ENCODE peak calls at places on chromosomes 2 and 18, in eight cellular contexts. R is transverse colon, K is right lobe of liver, C is GM12891, G is IMR-90, V is stomach, L is gastrocnemius medialis, N is sigmoid colon. I is an unnamed sample.
A peak's percentile ranks its signal among the peaks of the same experiment; 100 is the strongest.

GRCh38 chr2:96251721-96252292 is 14.0 kb downstream of the TMEM127 start:
- DNase-seq in V (peak; percentile 61), K (no peak), C (no peak), R (peak; percentile 27), G (peak; percentile 97), L (peak; percentile 90), N (peak; percentile 75), I (peak; percentile 93)

GRCh38 chr18:10351221-10351795 is 103.1 kb upstream of the APCDD1 start:
- DNase-seq in R (no peak), N (no peak), C (no peak), L (no peak), K (no peak), V (no peak), G (peak; percentile 47), I (no peak)

GRCh38 chr2:143183804-143184463 is 54.7 kb downstream of the ARHGAP15 start:
- DNase-seq in R (no peak), C (no peak), N (no peak), L (no peak), G (no peak), K (no peak), V (no peak), I (no peak)

GRCh38 chr18:54444309-54444914 is 86.7 kb downstream of the C18orf54 start:
- DNase-seq in L (no peak), G (peak; percentile 61), R (peak; percentile 78), K (no peak), N (no peak), V (peak; percentile 49), C (peak; percentile 5), I (peak; percentile 3)

GRCh38 chr2:26757873-26758789 is 6.0 kb upstream of the SLC35F6 start:
- DNase-seq in L (no peak), G (peak; percentile 99), K (no peak), C (no peak), R (no peak), V (peak; percentile 29), N (no peak), I (peak; percentile 39)

GRCh38 chr18:46171331-46171730 is 67.1 kb downstream of the HAUS1 start:
- DNase-seq in N (no peak), G (no peak), V (no peak), K (no peak), L (no peak), C (no peak), R (no peak), I (no peak)

GRCh38 chr2:174717273-174717672 is 47.0 kb downstream of the CHRNA1 start:
- DNase-seq in N (no peak), V (no peak), L (no peak), C (no peak), R (no peak), K (no peak), G (peak; percentile 53), I (no peak)

GRCh38 chr2:10878268-10878915 is 33.3 kb upstream of the KCNF1 start:
- DNase-seq in L (no peak), G (no peak), N (no peak), R (no peak), K (no peak), C (no peak), V (no peak), I (no peak)

GRCh38 chr2:11955314-11955713 is 208.9 kb downstream of the LPIN1 start:
- DNase-seq in N (no peak), C (no peak), K (no peak), G (peak; percentile 3), L (no peak), R (no peak), V (no peak), I (no peak)

GRCh38 chr2:20615466-20616241 is 35.2 kb downstream of the HS1BP3 start:
- DNase-seq in C (no peak), G (no peak), R (no peak), L (peak; percentile 81), K (peak; percentile 60), V (peak; percentile 25), N (peak; percentile 86), I (no peak)

GRCh38 chr2:152558174-152559091 is 158.8 kb downstream of the PRPF40A start:
- DNase-seq in K (no peak), R (no peak), V (no peak), L (no peak), C (no peak), N (no peak), G (peak; percentile 94), I (no peak)

GRCh38 chr2:171412571-171412970 is 21.2 kb downstream of the METTL8 start:
- DNase-seq in G (no peak), L (no peak), R (no peak), K (no peak), V (no peak), C (no peak), N (no peak), I (no peak)

GRCh38 chr18:74806700-74807416 is 209.2 kb downstream of the ZNF407 start:
- DNase-seq in C (peak; percentile 24), K (no peak), V (no peak), G (peak; percentile 94), N (no peak), L (no peak), R (no peak), I (no peak)

GRCh38 chr2:71687412-71687811 is 234.1 kb downstream of the DYSF start:
- DNase-seq in K (no peak), N (peak; percentile 48), R (no peak), G (no peak), V (no peak), L (no peak), C (no peak), I (no peak)

GRCh38 chr2:8694737-8695136 is 12.9 kb downstream of the ID2 start:
- DNase-seq in G (peak; percentile 39), K (no peak), V (no peak), L (no peak), N (no peak), C (no peak), R (no peak), I (no peak)

GRCh38 chr2:240646061-240646899 is 21.0 kb downstream of the GPR35 start:
- DNase-seq in V (peak; percentile 25), L (no peak), C (peak; percentile 15), N (peak; percentile 48), G (no peak), K (no peak), R (no peak), I (no peak)

GRCh38 chr2:23492941-23493340 is 108.0 kb downstream of the KLHL29 start:
- DNase-seq in K (peak; percentile 35), G (no peak), N (no peak), R (no peak), V (no peak), C (no peak), L (no peak), I (no peak)

GRCh38 chr2:85504434-85505261 is 34.3 kb upstream of the MAT2A start:
- DNase-seq in L (peak; percentile 89), C (no peak), R (no peak), G (peak; percentile 97), K (no peak), V (peak; percentile 26), N (peak; percentile 82), I (peak; percentile 76)

GRCh38 chr2:99860720-99861375 is 281.5 kb downstream of the AFF3 start:
- DNase-seq in C (no peak), L (no peak), R (no peak), G (peak; percentile 36), N (no peak), V (no peak), K (no peak), I (no peak)

DNA sequence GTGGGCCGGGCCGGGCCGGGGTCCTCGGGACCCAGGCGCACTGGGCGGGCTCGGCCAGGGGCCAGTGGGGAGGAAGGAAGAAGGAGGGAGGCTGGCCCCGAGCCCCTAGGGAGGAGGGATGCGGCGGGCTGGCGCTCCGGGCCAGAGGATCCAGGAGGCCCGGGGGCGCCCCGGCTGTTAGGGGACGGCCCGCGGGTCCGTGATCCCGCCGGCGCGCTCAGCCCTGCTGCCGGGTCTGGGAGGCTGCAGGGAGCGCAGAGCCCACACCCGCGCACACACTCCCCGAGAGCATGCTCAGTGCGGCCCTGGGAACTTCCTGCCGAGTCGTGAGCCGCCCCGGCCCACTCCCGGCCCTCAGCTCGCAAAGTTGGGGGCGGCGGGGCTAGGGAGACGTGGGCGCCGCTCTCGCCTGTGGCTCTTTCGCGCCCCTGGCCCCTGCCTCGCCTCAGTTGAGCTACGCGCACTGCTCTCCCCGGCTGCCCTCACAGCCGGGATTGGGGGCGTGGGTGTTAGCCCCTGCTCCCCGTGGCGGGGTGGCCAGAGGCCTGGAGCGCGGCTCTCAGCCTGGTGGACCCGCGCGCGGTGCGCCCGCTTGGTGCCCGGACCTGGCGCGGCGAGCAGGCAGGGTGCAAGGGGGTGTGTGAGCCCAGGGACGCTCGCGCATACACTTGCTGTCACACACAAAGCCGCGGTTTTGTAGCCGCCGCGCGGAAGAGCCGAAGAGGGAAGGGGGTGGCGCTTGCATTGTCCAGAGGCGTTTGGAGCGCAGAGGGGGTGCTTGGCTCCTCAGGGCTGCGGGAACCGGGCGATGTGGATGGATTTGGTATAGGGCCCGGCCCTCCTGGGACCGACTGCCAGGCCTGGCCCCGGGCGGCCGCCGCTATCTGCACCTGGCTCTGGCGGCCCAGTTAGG is 132.9 kb upstream of the MGAT5 start:
- DNase-seq in K (peak; percentile 79), L (no peak), C (peak; percentile 71), G (peak; percentile 71), N (peak; percentile 84), V (peak; percentile 68), R (peak; percentile 67), I (peak; percentile 85)
- TF ChIP-seq POLR2A in K (peak; percentile 54), L (no peak), C (no peak), G (no peak), N (no peak), V (no peak), R (peak; percentile 40), I (peak; percentile 60)

GRCh38 chr18:76379226-76380126 is 115.6 kb downstream of the ZNF516 start:
- DNase-seq in V (no peak), G (no peak), K (no peak), L (no peak), C (no peak), N (peak; percentile 67), R (no peak), I (no peak)
- TF ChIP-seq POLR2A in V (no peak), G (no peak), K (no peak), L (no peak), C (no peak), N (no peak), R (no peak), I (no peak)

GRCh38 chr2:190407662-190408537 is at the start of gene MFSD6:
- DNase-seq in G (no peak), K (peak; percentile 68), V (peak; percentile 74), R (peak; percentile 76), L (no peak), C (peak; percentile 49), N (peak; percentile 77), I (peak; percentile 41)
- TF ChIP-seq POLR2A in G (no peak), K (no peak), V (no peak), R (peak; percentile 24), L (no peak), C (no peak), N (no peak), I (no peak)

GRCh38 chr2:58054264-58054663 is 7.7 kb downstream of the VRK2 start:
- DNase-seq in V (no peak), G (peak; percentile 47), N (no peak), K (no peak), L (no peak), C (no peak), R (no peak), I (no peak)
- TF ChIP-seq POLR2A in V (no peak), G (no peak), N (no peak), K (no peak), L (no peak), C (no peak), R (no peak), I (no peak)

GRCh38 chr2:160680974-160681373 is 187.4 kb upstream of the RBMS1 start:
- DNase-seq in C (no peak), G (no peak), K (no peak), V (no peak), R (no peak), N (no peak), L (no peak), I (no peak)
- TF ChIP-seq POLR2A in C (no peak), G (no peak), K (no peak), V (no peak), R (no peak), N (no peak), L (no peak), I (no peak)

I was measured in H54.